ENCODE peak calls at places on chromosomes 11 and 22, in four cellular contexts. One of them, this sample, is unnamed.

GRCh38 chr11:18720811-18721575 is 5.0 kb downstream of the IGSF22 start:
- DNase-seq in K562: peak
- DNase-seq in H1: peak
- DNase-seq in HepG2: no peak
- DNase-seq in this sample: peak

GRCh38 chr11:65287601-65288000 is 25.8 kb downstream of the POLA2 start:
- DNase-seq in K562: no peak
- DNase-seq in H1: no peak
- DNase-seq in HepG2: no peak
- DNase-seq in this sample: no peak

GRCh38 chr11:69173925-69174591 is 18.3 kb downstream of the SMIM38 start:
- DNase-seq in K562: no peak
- DNase-seq in H1: no peak
- DNase-seq in HepG2: peak
- DNase-seq in this sample: no peak

GRCh38 chr11:2451916-2452694 is 7.3 kb downstream of the KCNQ1 start:
- DNase-seq in K562: no peak
- DNase-seq in H1: no peak
- DNase-seq in HepG2: no peak
- DNase-seq in this sample: no peak

GRCh38 chr11:64598106-64598796 is 7.2 kb downstream of the SLC22A12 start:
- DNase-seq in K562: no peak
- DNase-seq in H1: no peak
- DNase-seq in HepG2: no peak
- DNase-seq in this sample: no peak

GRCh38 chr11:60672255-60672654 is 27.2 kb upstream of the MS4A8 start:
- DNase-seq in K562: no peak
- DNase-seq in H1: no peak
- DNase-seq in HepG2: no peak
- DNase-seq in this sample: no peak

GRCh38 chr11:132486060-132486459 is 1046.2 kb downstream of the OPCML start:
- DNase-seq in K562: no peak
- DNase-seq in H1: no peak
- DNase-seq in HepG2: no peak
- DNase-seq in this sample: no peak

GRCh38 chr11:8285796-8286195 is 22.1 kb upstream of the LMO1 start:
- DNase-seq in K562: no peak
- DNase-seq in H1: no peak
- DNase-seq in HepG2: no peak
- DNase-seq in this sample: no peak

GRCh38 chr22:49951001-49951677 is 9.4 kb upstream of the PIM3 start:
- DNase-seq in K562: no peak
- DNase-seq in H1: no peak
- DNase-seq in HepG2: no peak
- DNase-seq in this sample: no peak

GRCh38 chr11:35812850-35813249 is 131.0 kb upstream of the LDLRAD3 start:
- DNase-seq in K562: no peak
- DNase-seq in H1: no peak
- DNase-seq in HepG2: no peak
- DNase-seq in this sample: no peak

GRCh38 chr11:68998390-68998911 is 14.6 kb downstream of the MRGPRF start:
- DNase-seq in K562: no peak
- DNase-seq in H1: no peak
- DNase-seq in HepG2: no peak
- DNase-seq in this sample: peak

GRCh38 chr22:47233316-47234243 is 471.1 kb downstream of the TBC1D22A start:
- DNase-seq in K562: no peak
- DNase-seq in H1: no peak
- DNase-seq in HepG2: no peak
- DNase-seq in this sample: no peak

GRCh38 chr11:13669544-13670488 is 1.3 kb downstream of the FAR1 start:
- DNase-seq in K562: peak
- DNase-seq in H1: no peak
- DNase-seq in HepG2: no peak
- DNase-seq in this sample: no peak

GRCh38 chr22:27630754-27631153 is 170.8 kb downstream of the MN1 start:
- DNase-seq in K562: no peak
- DNase-seq in H1: peak
- DNase-seq in HepG2: no peak
- DNase-seq in this sample: no peak

GRCh38 chr11:66277475-66278391 is at the start of gene CNIH2:
- DNase-seq in K562: peak
- DNase-seq in H1: no peak
- DNase-seq in HepG2: no peak
- DNase-seq in this sample: no peak

GRCh38 chr11:26225643-26226042 is 106.3 kb upstream of the ANO3 start:
- DNase-seq in K562: no peak
- DNase-seq in H1: no peak
- DNase-seq in HepG2: no peak
- DNase-seq in this sample: no peak

GRCh38 chr11:26228778-26229177 is 103.2 kb upstream of the ANO3 start:
- DNase-seq in K562: no peak
- DNase-seq in H1: no peak
- DNase-seq in HepG2: no peak
- DNase-seq in this sample: peak

GRCh38 chr11:26229270-26229669 is 102.7 kb upstream of the ANO3 start:
- DNase-seq in K562: no peak
- DNase-seq in H1: no peak
- DNase-seq in HepG2: no peak
- DNase-seq in this sample: peak

GRCh38 chr11:26227883-26228502 is 103.9 kb upstream of the ANO3 start:
- DNase-seq in K562: no peak
- DNase-seq in H1: no peak
- DNase-seq in HepG2: no peak
- DNase-seq in this sample: no peak

GRCh38 chr11:26227311-26227710 is 104.6 kb upstream of the ANO3 start:
- DNase-seq in K562: no peak
- DNase-seq in H1: no peak
- DNase-seq in HepG2: peak
- DNase-seq in this sample: peak
- TF ChIP-seq JUN in K562: no peak
- TF ChIP-seq JUN in H1: no peak
- TF ChIP-seq JUN in HepG2: no peak
- TF ChIP-seq JUN in this sample: peak

GRCh38 chr11:109970516-109971183 is 122.5 kb upstream of the ZC3H12C start:
- DNase-seq in K562: no peak
- DNase-seq in H1: no peak
- DNase-seq in HepG2: no peak
- DNase-seq in this sample: no peak
- TF ChIP-seq EZH2 in K562: no peak
- TF ChIP-seq EZH2 in H1: no peak
- TF ChIP-seq EZH2 in HepG2: no peak
- TF ChIP-seq EZH2 in this sample: no peak

GRCh38 chr11:12005476-12005875 is 3.0 kb downstream of the DKK3 start:
- DNase-seq in K562: no peak
- DNase-seq in H1: no peak
- DNase-seq in HepG2: no peak
- DNase-seq in this sample: peak
- TF ChIP-seq POLR2AphosphoS5 in K562: no peak
- TF ChIP-seq POLR2AphosphoS5 in H1: no peak
- TF ChIP-seq POLR2AphosphoS5 in HepG2: no peak
- TF ChIP-seq POLR2AphosphoS5 in this sample: no peak

DNA sequence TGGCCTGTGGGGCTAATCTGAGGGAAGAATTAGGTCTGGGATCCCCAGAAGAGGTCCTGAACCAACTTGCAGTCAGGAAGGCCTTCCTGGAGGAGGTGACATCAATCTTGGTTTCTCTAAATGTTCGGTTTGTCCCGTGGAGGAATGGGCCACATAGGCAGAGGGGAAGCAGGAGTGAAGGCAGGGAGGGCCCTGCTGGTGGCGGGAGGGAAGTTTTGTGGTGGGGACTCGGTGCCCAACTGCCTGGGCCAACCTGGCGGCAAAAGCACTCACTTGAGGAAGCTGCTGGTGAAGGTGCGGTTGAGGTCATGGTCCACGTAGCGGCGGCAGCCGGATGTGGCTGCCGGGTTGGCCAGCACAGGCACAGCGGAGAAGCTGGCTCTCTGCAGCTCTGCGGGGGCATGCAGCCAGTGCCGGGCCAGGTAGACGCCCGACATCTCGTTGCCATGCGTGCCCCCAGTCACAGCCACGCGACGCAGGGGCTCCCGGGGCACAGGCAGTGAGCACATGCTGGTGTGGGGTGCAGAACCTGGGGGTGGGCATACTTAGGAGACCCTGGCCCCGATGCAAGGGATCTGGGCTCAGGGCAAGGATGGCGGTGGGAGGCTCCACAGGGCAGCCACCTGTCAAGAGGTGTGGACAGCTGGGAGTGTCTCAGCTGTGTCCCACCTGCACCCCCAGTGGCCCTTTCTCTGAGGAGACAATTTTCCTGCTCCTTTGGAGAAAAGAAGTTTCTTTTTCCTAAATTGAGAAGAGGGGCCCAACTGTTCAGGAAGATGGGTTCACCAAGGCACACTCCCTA is 3.8 kb downstream of the ACY3 start:
- DNase-seq in K562: no peak
- DNase-seq in H1: no peak
- DNase-seq in HepG2: no peak
- DNase-seq in this sample: no peak
- TF ChIP-seq JUN in K562: no peak
- TF ChIP-seq JUN in H1: no peak
- TF ChIP-seq JUN in HepG2: no peak
- TF ChIP-seq JUN in this sample: no peak

DNA sequence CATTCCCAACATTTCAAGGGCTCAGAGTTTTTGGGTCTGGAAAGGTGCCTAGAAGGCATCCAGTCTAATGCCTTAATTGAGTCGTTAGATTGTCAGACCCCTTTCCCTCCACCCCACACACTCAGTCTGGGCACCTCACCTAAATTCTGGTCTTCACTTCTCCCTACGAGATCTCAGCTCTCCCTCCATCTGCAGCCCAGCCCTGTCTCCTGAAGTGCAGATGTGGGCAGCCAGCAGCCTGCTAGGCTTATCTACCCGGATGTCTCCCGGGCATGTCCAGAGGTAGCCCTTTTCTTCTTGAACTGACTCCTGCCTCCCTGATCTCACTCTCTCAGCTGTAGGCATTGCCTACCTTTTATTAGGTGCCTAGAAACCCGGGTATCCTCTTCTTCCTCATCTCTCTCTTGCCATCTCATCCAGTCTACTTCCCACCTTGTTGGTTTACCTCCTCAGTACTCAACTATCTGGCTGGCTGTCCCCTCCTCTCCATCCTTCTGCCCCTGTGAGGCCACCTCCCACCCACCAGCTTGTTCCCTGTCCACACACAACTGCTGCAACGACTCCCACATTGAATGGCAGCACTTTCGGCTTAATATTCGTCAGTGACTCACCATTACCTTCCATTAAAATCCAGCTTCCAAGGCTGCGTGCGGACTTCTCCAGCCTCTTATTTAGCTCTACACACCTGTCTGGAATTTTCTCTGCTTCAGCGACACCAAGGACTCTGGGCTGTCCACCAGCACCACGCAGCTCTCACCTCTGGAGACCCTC is 6.2 kb downstream of the SEPTIN3 start:
- DNase-seq in K562: no peak
- DNase-seq in H1: no peak
- DNase-seq in HepG2: no peak
- DNase-seq in this sample: no peak
- TF ChIP-seq EZH2 in K562: no peak
- TF ChIP-seq EZH2 in H1: no peak
- TF ChIP-seq EZH2 in HepG2: no peak
- TF ChIP-seq EZH2 in this sample: no peak

GRCh38 chr22:40705918-40706682 is 26.8 kb downstream of the MCHR1 start:
- DNase-seq in K562: no peak
- DNase-seq in H1: no peak
- DNase-seq in HepG2: no peak
- DNase-seq in this sample: no peak

GRCh38 chr22:40708177-40708576 is 28.9 kb downstream of the MCHR1 start:
- DNase-seq in K562: no peak
- DNase-seq in H1: no peak
- DNase-seq in HepG2: no peak
- DNase-seq in this sample: no peak

GRCh38 chr22:40712311-40712710 is 33.0 kb downstream of the MCHR1 start:
- DNase-seq in K562: no peak
- DNase-seq in H1: no peak
- DNase-seq in HepG2: no peak
- DNase-seq in this sample: no peak

GRCh38 chr22:40707154-40707553 is 27.9 kb downstream of the MCHR1 start:
- DNase-seq in K562: no peak
- DNase-seq in H1: no peak
- DNase-seq in HepG2: no peak
- DNase-seq in this sample: no peak

GRCh38 chr22:40709752-40710413 is 30.6 kb downstream of the MCHR1 start:
- DNase-seq in K562: no peak
- DNase-seq in H1: no peak
- DNase-seq in HepG2: no peak
- DNase-seq in this sample: no peak
- TF ChIP-seq POLR2AphosphoS5 in K562: no peak
- TF ChIP-seq POLR2AphosphoS5 in H1: no peak
- TF ChIP-seq POLR2AphosphoS5 in HepG2: no peak
- TF ChIP-seq POLR2AphosphoS5 in this sample: no peak

GRCh38 chr11:34150494-34151151 is 45.2 kb downstream of the NAT10 start:
- DNase-seq in K562: no peak
- DNase-seq in H1: no peak
- DNase-seq in HepG2: no peak
- DNase-seq in this sample: no peak

GRCh38 chr11:34148504-34149165 is 43.2 kb downstream of the NAT10 start:
- DNase-seq in K562: no peak
- DNase-seq in H1: no peak
- DNase-seq in HepG2: no peak
- DNase-seq in this sample: no peak

GRCh38 chr11:34149274-34149673 is 43.8 kb downstream of the NAT10 start:
- DNase-seq in K562: no peak
- DNase-seq in H1: no peak
- DNase-seq in HepG2: no peak
- DNase-seq in this sample: no peak

GRCh38 chr11:34151166-34151565 is 45.7 kb downstream of the NAT10 start:
- DNase-seq in K562: no peak
- DNase-seq in H1: no peak
- DNase-seq in HepG2: no peak
- DNase-seq in this sample: no peak

DNA sequence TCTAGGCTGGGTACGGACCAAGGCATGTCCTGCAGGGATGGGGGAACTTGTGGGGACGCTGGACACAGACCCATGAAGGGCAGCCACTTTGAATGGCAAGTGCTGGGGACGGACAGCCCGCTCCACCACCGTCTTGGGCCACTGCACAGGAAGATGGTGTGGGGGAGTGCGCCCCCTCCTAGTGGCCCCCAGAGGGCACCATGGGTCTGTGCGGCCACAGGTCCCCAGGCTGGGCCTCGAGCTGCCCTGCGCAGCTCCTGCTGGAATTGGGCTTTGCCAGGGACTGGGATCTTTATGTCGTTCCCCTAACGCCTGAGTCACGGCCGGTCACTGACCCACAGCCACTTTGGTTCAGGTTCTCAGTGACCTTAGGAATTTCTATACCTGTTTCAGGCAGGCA is 44.4 kb downstream of the NAT10 start:
- DNase-seq in K562: peak
- DNase-seq in H1: no peak
- DNase-seq in HepG2: no peak
- DNase-seq in this sample: no peak
- TF ChIP-seq JUN in K562: no peak
- TF ChIP-seq JUN in H1: no peak
- TF ChIP-seq JUN in HepG2: no peak
- TF ChIP-seq JUN in this sample: no peak